ENCODE peak calls at places on chromosomes 6 and 20, in ten cellular contexts. W, T, A, F, I, Y, U, Q, X and R are unnamed samples.

GRCh38 chr6:141403827-141404226 is 728.9 kb upstream of the GJE1 start:
- DNase-seq in W (no peak), T (no peak), A (peak; percentile 43), F (peak; percentile 78), I (no peak), Y (no peak), U (no peak), Q (peak; percentile 89), X (no peak), R (no peak)

GRCh38 chr20:37382539-37383120 is 36.7 kb downstream of the SRC start:
- DNase-seq in W (peak; percentile 11), T (no peak), A (no peak), F (no peak), I (no peak), Y (no peak), U (no peak), Q (no peak), X (no peak), R (no peak)

GRCh38 chr6:167426074-167426473 is 101.2 kb downstream of the TTLL2 start:
- DNase-seq in W (no peak), T (no peak), A (no peak), F (no peak), I (no peak), Y (no peak), U (no peak), Q (no peak), X (no peak), R (no peak)

GRCh38 chr6:109515781-109516409 is 32.9 kb upstream of the ZBTB24 start:
- DNase-seq in W (no peak), T (no peak), A (no peak), F (peak; percentile 30), I (no peak), Y (no peak), U (no peak), Q (peak; percentile 21), X (no peak), R (no peak)

GRCh38 chr6:31907158-31907813 is 5.4 kb upstream of the ZBTB12 start:
- DNase-seq in W (no peak), T (no peak), A (peak; percentile 64), F (peak; percentile 94), I (peak; percentile 72), Y (peak; percentile 50), U (peak; percentile 40), Q (peak; percentile 91), X (no peak), R (no peak)

GRCh38 chr6:5302995-5303622 is 41.8 kb downstream of the FARS2 start:
- DNase-seq in W (no peak), T (peak; percentile 61), A (no peak), F (peak; percentile 61), I (no peak), Y (no peak), U (peak; percentile 91), Q (peak; percentile 10), X (peak; percentile 88), R (peak; percentile 43)

GRCh38 chr6:17278289-17279061 is 2.7 kb upstream of the RBM24 start:
- DNase-seq in W (no peak), T (no peak), A (no peak), F (peak; percentile 53), I (peak; percentile 32), Y (no peak), U (no peak), Q (peak; percentile 32), X (no peak), R (no peak)

GRCh38 chr6:54291146-54291545 is 17.1 kb upstream of the TINAG start:
- DNase-seq in W (no peak), T (no peak), A (no peak), F (peak; percentile 65), I (no peak), Y (no peak), U (peak; percentile 35), Q (peak; percentile 87), X (no peak), R (no peak)

GRCh38 chr6:33297956-33298772 is 578 bp downstream of the RGL2 start:
- DNase-seq in W (peak; percentile 83), T (peak; percentile 67), A (no peak), F (peak; percentile 81), I (no peak), Y (peak; percentile 84), U (peak; percentile 78), Q (peak; percentile 80), X (peak; percentile 93), R (peak; percentile 72)

GRCh38 chr20:24668384-24668702 is 198.9 kb downstream of the SYNDIG1 start:
- DNase-seq in W (no peak), T (no peak), A (no peak), F (no peak), I (no peak), Y (no peak), U (no peak), Q (no peak), X (no peak), R (no peak)

GRCh38 chr6:13402711-13403110 is 74.4 kb upstream of the TBC1D7 start:
- DNase-seq in W (no peak), T (no peak), A (no peak), F (no peak), I (no peak), Y (no peak), U (no peak), Q (no peak), X (no peak), R (no peak)

GRCh38 chr6:36671687-36672375 is 6.7 kb upstream of the CDKN1A start:
- DNase-seq in W (no peak), T (no peak), A (no peak), F (no peak), I (no peak), Y (no peak), U (no peak), Q (no peak), X (no peak), R (no peak)

GRCh38 chr20:51372176-51372803 is 170.2 kb downstream of the NFATC2 start:
- DNase-seq in W (peak; percentile 86), T (peak; percentile 31), A (no peak), F (peak; percentile 86), I (no peak), Y (peak; percentile 70), U (peak; percentile 68), Q (peak; percentile 72), X (peak; percentile 93), R (peak; percentile 75)

GRCh38 chr6:86822747-86823146 is 114.6 kb upstream of the HTR1E start:
- DNase-seq in W (no peak), T (no peak), A (no peak), F (no peak), I (no peak), Y (no peak), U (no peak), Q (no peak), X (no peak), R (no peak)

GRCh38 chr20:58048096-58048702 is 180.3 kb downstream of the ANKRD60 start:
- DNase-seq in W (no peak), T (no peak), A (no peak), F (peak; percentile 60), I (no peak), Y (no peak), U (peak; percentile 9), Q (peak; percentile 44), X (peak; percentile 70), R (peak; percentile 51)

GRCh38 chr20:36836591-36837329 is 39.2 kb upstream of the TLDC2 start:
- DNase-seq in W (peak; percentile 77), T (peak; percentile 60), A (no peak), F (peak; percentile 76), I (no peak), Y (no peak), U (peak; percentile 91), Q (peak; percentile 71), X (peak; percentile 96), R (peak; percentile 77)

GRCh38 chr6:95923518-95923917 is 92.3 kb upstream of the FUT9 start:
- DNase-seq in W (peak; percentile 10), T (no peak), A (no peak), F (no peak), I (no peak), Y (no peak), U (peak; percentile 37), Q (peak; percentile 0), X (peak; percentile 63), R (peak; percentile 18)
- TF ChIP-seq CTCF in W (peak; percentile 45), T (peak; percentile 55), A (no peak), F (peak; percentile 13), I (no peak), Y (no peak), U (peak; percentile 38), Q (peak; percentile 21), X (peak; percentile 80), R (peak; percentile 49)

GRCh38 chr20:63280929-63281545 is 8.4 kb downstream of the ARFGAP1 start:
- DNase-seq in W (peak; percentile 61), T (no peak), A (no peak), F (no peak), I (no peak), Y (no peak), U (no peak), Q (no peak), X (peak; percentile 77), R (no peak)
- TF ChIP-seq CTCF in W (peak; percentile 33), T (peak; percentile 39), A (peak; percentile 19), F (peak; percentile 57), I (peak; percentile 41), Y (no peak), U (peak; percentile 22), Q (peak; percentile 23), X (peak; percentile 74), R (no peak)

DNA sequence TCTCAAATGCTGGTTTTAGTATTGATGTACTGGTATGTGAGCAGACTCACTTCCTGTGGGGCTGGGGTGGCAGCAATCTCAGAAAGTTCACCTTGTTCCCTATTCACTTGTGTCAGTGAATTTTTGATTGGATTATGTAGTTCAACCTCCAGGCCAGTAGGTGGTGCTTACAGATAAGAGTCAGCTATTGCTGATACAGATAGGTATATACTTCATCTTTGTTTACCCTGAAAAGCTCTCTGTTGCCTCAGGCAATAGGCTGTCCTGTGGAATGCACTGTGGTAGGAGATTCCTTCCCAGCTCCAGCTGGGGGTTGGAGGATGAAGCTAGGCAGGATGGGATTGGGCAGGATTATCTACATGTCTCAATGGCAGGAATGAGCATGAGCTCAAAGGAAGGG is 851.2 kb upstream of the EYS start:
- DNase-seq in W (no peak), T (no peak), A (no peak), F (peak; percentile 4), I (no peak), Y (no peak), U (peak; percentile 2), Q (no peak), X (peak; percentile 59), R (no peak)
- TF ChIP-seq CTCF in W (peak; percentile 35), T (peak; percentile 24), A (no peak), F (peak; percentile 20), I (peak; percentile 17), Y (no peak), U (no peak), Q (no peak), X (peak; percentile 41), R (peak; percentile 39)

GRCh38 chr20:46099491-46100287 is 9.9 kb upstream of the NCOA5 start:
- DNase-seq in W (no peak), T (peak; percentile 82), A (no peak), F (no peak), I (no peak), Y (no peak), U (peak; percentile 68), Q (no peak), X (peak; percentile 76), R (peak; percentile 48)
- TF ChIP-seq CTCF in W (no peak), T (peak; percentile 67), A (no peak), F (no peak), I (no peak), Y (no peak), U (peak; percentile 53), Q (no peak), X (peak; percentile 77), R (no peak)

GRCh38 chr20:49538950-49539349 is 29.0 kb downstream of the PTGIS start:
- DNase-seq in W (no peak), T (no peak), A (no peak), F (no peak), I (no peak), Y (no peak), U (no peak), Q (no peak), X (no peak), R (no peak)
- TF ChIP-seq CTCF in W (no peak), T (no peak), A (no peak), F (no peak), I (no peak), Y (no peak), U (no peak), Q (no peak), X (no peak), R (no peak)